ENCODE peak calls at places on chromosomes 11 and 22, in six cellular contexts. K is GM03348; U is HT1080; O is Calu3; Z is activated T-cell treated with anti-CD3 and anti-CD28 coated beads, Interleukin-2, amount 50 U/mL, for 72 hours; M is psoas muscle. T is an unnamed sample.

GRCh38 chr11:43341159-43341558 is 17.6 kb upstream of the TTC17 start:
- DNase-seq in K (no peak), U (no peak), O (no peak), Z (no peak), M (no peak), T (no peak)

GRCh38 chr11:113519989-113520613 is 44.9 kb upstream of the DRD2 start:
- DNase-seq in K (no peak), U (no peak), O (no peak), Z (no peak), M (no peak), T (no peak)

GRCh38 chr11:132068556-132068955 is 698.1 kb downstream of the NTM start:
- DNase-seq in K (no peak), U (no peak), O (no peak), Z (no peak), M (no peak), T (no peak)

GRCh38 chr11:105609341-105609781 is 512 bp upstream of the GRIA4 start:
- DNase-seq in K (no peak), U (no peak), O (peak; percentile 20), Z (peak; percentile 6), M (no peak), T (no peak)

GRCh38 chr11:8363924-8364323 is 100.2 kb upstream of the LMO1 start:
- DNase-seq in K (no peak), U (no peak), O (no peak), Z (no peak), M (no peak), T (no peak)

GRCh38 chr22:50010676-50011446 is 1.7 kb downstream of the IL17REL start:
- DNase-seq in K (no peak), U (no peak), O (no peak), Z (peak; percentile 65), M (no peak), T (no peak)

GRCh38 chr11:131800452-131800851 is 430.0 kb downstream of the NTM start:
- DNase-seq in K (no peak), U (no peak), O (no peak), Z (no peak), M (no peak), T (no peak)

GRCh38 chr11:35523351-35523768 is 2.1 kb downstream of the PAMR1 start:
- DNase-seq in K (peak; percentile 34), U (no peak), O (no peak), Z (no peak), M (no peak), T (no peak)

GRCh38 chr22:36081023-36081431 is 52.4 kb upstream of the RBFOX2 start:
- DNase-seq in K (peak; percentile 70), U (peak; percentile 67), O (no peak), Z (no peak), M (no peak), T (no peak)

GRCh38 chr11:61586792-61587430 is 6.0 kb upstream of the SYT7 start:
- DNase-seq in K (no peak), U (no peak), O (no peak), Z (no peak), M (no peak), T (no peak)